ENCODE peak calls at places on chromosomes 16 and 17, in eight cellular contexts. M is ovary, A is breast epithelium, S is PC-3, O is IMR-90, E is H1, F is body of pancreas, X is endodermal cell. K is an unnamed sample.
A peak's percentile ranks its signal among the peaks of the same experiment; 100 is the strongest.

GRCh38 chr16:72938426-72939164 is 109.3 kb downstream of the ZFHX3 start:
- DNase-seq in M (peak; percentile 84), A (peak; percentile 50), S (peak; percentile 67), O (peak; percentile 93), E (no peak), F (peak; percentile 64), X (no peak), K (peak; percentile 94)

GRCh38 chr17:64300566-64300965 is 37.5 kb upstream of the TEX2 start:
- DNase-seq in M (no peak), A (peak; percentile 38), S (no peak), O (no peak), E (no peak), F (no peak), X (no peak), K (no peak)

GRCh38 chr17:49218941-49219913 is 8.7 kb downstream of the ABI3 start:
- DNase-seq in M (no peak), A (no peak), S (no peak), O (no peak), E (peak; percentile 68), F (no peak), X (peak; percentile 83), K (no peak)

GRCh38 chr16:88700636-88701482 is 5.3 kb downstream of the RNF166 start:
- DNase-seq in M (peak; percentile 77), A (peak; percentile 80), S (peak; percentile 72), O (peak; percentile 90), E (no peak), F (peak; percentile 54), X (no peak), K (peak; percentile 92)

GRCh38 chr17:66577041-66577440 is 257.9 kb upstream of the CACNG5 start:
- DNase-seq in M (no peak), A (no peak), S (no peak), O (no peak), E (no peak), F (no peak), X (no peak), K (no peak)

GRCh38 chr16:59047114-59047513 is 313.0 kb upstream of the GOT2 start:
- DNase-seq in M (no peak), A (no peak), S (no peak), O (no peak), E (no peak), F (no peak), X (peak; percentile 44), K (no peak)

GRCh38 chr17:81939881-81940385 is 2.8 kb upstream of the PYCR1 start:
- DNase-seq in M (peak; percentile 55), A (no peak), S (no peak), O (no peak), E (no peak), F (no peak), X (no peak), K (no peak)

GRCh38 chr16:79380990-79381389 is 219.5 kb downstream of the MAF start:
- DNase-seq in M (no peak), A (no peak), S (no peak), O (no peak), E (no peak), F (no peak), X (no peak), K (no peak)

GRCh38 chr17:78394209-78394608 is 15.8 kb downstream of the PGS1 start:
- DNase-seq in M (no peak), A (no peak), S (no peak), O (no peak), E (no peak), F (no peak), X (no peak), K (no peak)

DNA sequence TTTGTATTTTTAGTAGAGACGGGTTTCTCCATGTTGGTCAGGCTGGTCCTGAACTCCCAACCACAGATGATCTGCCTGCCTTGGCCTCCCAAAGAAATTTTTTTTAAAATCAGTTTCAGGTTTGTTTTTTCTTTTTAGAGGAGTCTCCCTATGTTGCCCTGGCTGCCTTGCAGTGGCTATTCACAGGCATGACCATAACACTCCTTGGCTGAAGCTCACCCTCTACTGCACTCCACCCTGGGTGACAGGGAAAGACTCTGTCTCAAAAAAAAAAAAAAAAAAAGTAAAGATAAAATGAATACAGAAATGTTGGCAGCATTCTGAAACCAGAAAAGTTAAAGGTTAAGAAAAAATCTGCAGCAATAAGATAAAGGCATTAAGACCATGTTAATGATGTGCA is 15.1 kb downstream of the YWHAE start:
- DNase-seq in M (no peak), A (no peak), S (no peak), O (no peak), E (no peak), F (no peak), X (no peak), K (no peak)
- H3K4me1 ChIP-seq in M (peaks cover 36% of the 10 kb centered on the region), A (no peaks in the 10 kb centered on the region), S (no peaks in the 10 kb centered on the region), O (peaks cover 11% of the 10 kb centered on the region), E (peaks cover 3% of the 10 kb centered on the region), F (peaks cover 91% of the 10 kb centered on the region), X (no peaks in the 10 kb centered on the region), K (peaks cover 16% of the 10 kb centered on the region)

GRCh38 chr17:39863918-39864746 is at the start of gene IKZF3:
- DNase-seq in M (no peak), A (peak; percentile 36), S (peak; percentile 38), O (peak; percentile 18), E (peak; percentile 87), F (peak; percentile 69), X (peak; percentile 95), K (no peak)
- TF ChIP-seq CTCF in M (no peak), A (no peak), S (no peak), O (no peak), E (peak; percentile 38), F (no peak), X (peak; percentile 49), K (no peak)

DNA sequence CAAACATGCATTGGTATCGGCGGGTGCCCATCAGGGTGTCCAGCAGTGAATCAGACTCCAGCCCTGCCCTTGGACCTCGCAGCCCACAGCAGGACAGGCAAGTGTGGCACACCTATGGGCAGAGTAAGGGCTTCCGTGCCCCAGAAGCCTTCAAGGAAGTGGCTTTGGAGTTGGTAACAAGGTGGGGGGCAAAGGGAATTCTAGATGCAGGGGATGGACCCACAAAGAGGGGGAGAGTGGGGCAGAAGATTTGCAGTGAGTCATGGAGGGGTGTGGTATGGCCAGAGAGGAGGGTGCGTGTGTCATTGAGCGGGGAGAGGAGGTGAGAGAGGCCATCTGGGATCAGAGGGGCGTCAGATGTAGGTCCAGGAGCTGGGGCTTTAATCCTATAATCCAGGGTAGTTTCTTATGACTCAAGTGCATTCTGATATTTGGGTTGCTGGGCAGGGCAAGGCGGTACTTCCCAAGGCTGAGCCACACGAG is 8.5 kb upstream of the SPNS2 start:
- DNase-seq in M (no peak), A (no peak), S (no peak), O (no peak), E (no peak), F (no peak), X (no peak), K (no peak)
- H3K4me1 ChIP-seq in M (no peaks in the 10 kb centered on the region), A (no peaks in the 10 kb centered on the region), S (peaks cover 8% of the 10 kb centered on the region), O (no peaks in the 10 kb centered on the region), E (no peaks in the 10 kb centered on the region), F (no peaks in the 10 kb centered on the region), X (no peaks in the 10 kb centered on the region), K (no peaks in the 10 kb centered on the region)

GRCh38 chr17:59877965-59878364 is 14.8 kb downstream of the TUBD1 start:
- DNase-seq in M (no peak), A (no peak), S (no peak), O (no peak), E (no peak), F (no peak), X (no peak), K (no peak)
- TF ChIP-seq CTCF in M (no peak), A (no peak), S (no peak), O (no peak), E (no peak), F (no peak), X (no peak), K (no peak)

K was measured in ascending aorta.